ENCODE peak calls at places on chromosomes 16 and 17, in eight cellular contexts. A is HCT116, S is neural progenitor cell, I is cardiac fibroblast, O is sigmoid colon, D is DND-41, F is stomach, U is IMR-90. G is an unnamed sample.

GRCh38 chr16:21656795-21657768 is 4.7 kb upstream of the IGSF6 start:
- DNase-seq in S (peak; percentile 78), F (no peak), O (no peak), I (peak; percentile 75), A (peak; percentile 6), D (peak; percentile 46), U (peak; percentile 67), G (no peak)

GRCh38 chr16:71311553-71312158 is 22.5 kb upstream of the CMTR2 start:
- DNase-seq in A (no peak), U (peak; percentile 5), O (no peak), I (peak; percentile 27), F (no peak), S (peak; percentile 87), D (peak; percentile 51), G (no peak)

GRCh38 chr16:56341656-56342397 is 83.5 kb downstream of the AMFR start:
- DNase-seq in A (no peak), O (no peak), F (no peak), U (no peak), I (no peak), D (no peak), S (no peak), G (no peak)

GRCh38 chr17:47776330-47777197 is 43.5 kb downstream of the TBX21 start:
- DNase-seq in U (peak; percentile 42), S (peak; percentile 40), O (no peak), I (peak; percentile 69), D (peak; percentile 39), A (peak; percentile 54), F (no peak), G (no peak)

GRCh38 chr16:72856797-72857196 is 191.1 kb downstream of the ZFHX3 start:
- DNase-seq in F (no peak), U (no peak), I (peak; percentile 40), O (no peak), A (no peak), S (peak; percentile 44), D (peak; percentile 37), G (no peak)

GRCh38 chr17:29682987-29683386 is 60.3 kb upstream of the CORO6 start:
- DNase-seq in U (no peak), D (no peak), F (no peak), O (no peak), I (no peak), A (no peak), S (peak; percentile 72), G (no peak)

GRCh38 chr16:67948015-67948414 is 4.1 kb upstream of the LCAT start:
- DNase-seq in S (no peak), O (no peak), F (no peak), D (no peak), I (no peak), A (no peak), U (no peak), G (no peak)

GRCh38 chr17:49299996-49300395 is 62.1 kb downstream of the ZNF652 start:
- DNase-seq in F (no peak), A (no peak), D (no peak), O (no peak), I (no peak), S (no peak), U (no peak), G (no peak)

GRCh38 chr17:37089998-37090397 is 141.2 kb downstream of the AATF start:
- DNase-seq in D (peak; percentile 40), I (no peak), F (no peak), A (no peak), S (no peak), O (no peak), U (no peak), G (no peak)

GRCh38 chr16:56481468-56482112 is 30.2 kb downstream of the OGFOD1 start:
- DNase-seq in F (no peak), D (no peak), S (no peak), U (peak; percentile 40), O (no peak), I (peak; percentile 30), A (no peak), G (no peak)

GRCh38 chr16:8561496-8561895 is 28.8 kb downstream of the TMEM114 start:
- DNase-seq in D (no peak), S (no peak), F (no peak), U (no peak), O (no peak), A (no peak), I (no peak), G (no peak)

GRCh38 chr17:77959926-77960521 is 1.5 kb downstream of the TNRC6C start:
- DNase-seq in S (peak; percentile 53), I (peak; percentile 3), U (peak; percentile 60), D (peak; percentile 44), A (no peak), O (no peak), F (no peak), G (no peak)

GRCh38 chr16:89232107-89232506 is 14.6 kb downstream of the ZNF778 start:
- DNase-seq in A (no peak), U (no peak), O (no peak), F (no peak), I (no peak), D (no peak), S (no peak), G (no peak)

GRCh38 chr17:55053855-55054254 is 85.3 kb downstream of the STXBP4 start:
- DNase-seq in S (no peak), D (no peak), O (no peak), U (peak; percentile 13), A (no peak), I (peak; percentile 31), F (no peak), G (no peak)

GRCh38 chr16:84714028-84714427 is 14.2 kb downstream of the USP10 start:
- DNase-seq in S (no peak), U (no peak), A (no peak), O (no peak), I (no peak), D (peak; percentile 24), F (no peak), G (no peak)

GRCh38 chr16:26189496-26190005 is 497.8 kb downstream of the HS3ST4 start:
- DNase-seq in S (no peak), O (no peak), U (no peak), A (no peak), I (no peak), F (no peak), D (no peak), G (no peak)

GRCh38 chr16:12764813-12765212 is 38.9 kb downstream of the CPPED1 start:
- DNase-seq in S (no peak), U (no peak), D (no peak), I (no peak), A (no peak), F (no peak), O (no peak), G (no peak)

GRCh38 chr16:67399218-67399733 is 6.0 kb upstream of the TPPP3 start:
- DNase-seq in S (peak; percentile 90), F (peak; percentile 57), A (no peak), O (no peak), D (no peak), U (no peak), I (no peak), G (peak; percentile 32)

GRCh38 chr17:45942284-45942683 is 47.9 kb downstream of the MAPT start:
- DNase-seq in U (no peak), I (peak; percentile 6), O (peak; percentile 95), S (peak; percentile 32), F (peak; percentile 36), D (no peak), A (no peak), G (peak; percentile 96)

DNA sequence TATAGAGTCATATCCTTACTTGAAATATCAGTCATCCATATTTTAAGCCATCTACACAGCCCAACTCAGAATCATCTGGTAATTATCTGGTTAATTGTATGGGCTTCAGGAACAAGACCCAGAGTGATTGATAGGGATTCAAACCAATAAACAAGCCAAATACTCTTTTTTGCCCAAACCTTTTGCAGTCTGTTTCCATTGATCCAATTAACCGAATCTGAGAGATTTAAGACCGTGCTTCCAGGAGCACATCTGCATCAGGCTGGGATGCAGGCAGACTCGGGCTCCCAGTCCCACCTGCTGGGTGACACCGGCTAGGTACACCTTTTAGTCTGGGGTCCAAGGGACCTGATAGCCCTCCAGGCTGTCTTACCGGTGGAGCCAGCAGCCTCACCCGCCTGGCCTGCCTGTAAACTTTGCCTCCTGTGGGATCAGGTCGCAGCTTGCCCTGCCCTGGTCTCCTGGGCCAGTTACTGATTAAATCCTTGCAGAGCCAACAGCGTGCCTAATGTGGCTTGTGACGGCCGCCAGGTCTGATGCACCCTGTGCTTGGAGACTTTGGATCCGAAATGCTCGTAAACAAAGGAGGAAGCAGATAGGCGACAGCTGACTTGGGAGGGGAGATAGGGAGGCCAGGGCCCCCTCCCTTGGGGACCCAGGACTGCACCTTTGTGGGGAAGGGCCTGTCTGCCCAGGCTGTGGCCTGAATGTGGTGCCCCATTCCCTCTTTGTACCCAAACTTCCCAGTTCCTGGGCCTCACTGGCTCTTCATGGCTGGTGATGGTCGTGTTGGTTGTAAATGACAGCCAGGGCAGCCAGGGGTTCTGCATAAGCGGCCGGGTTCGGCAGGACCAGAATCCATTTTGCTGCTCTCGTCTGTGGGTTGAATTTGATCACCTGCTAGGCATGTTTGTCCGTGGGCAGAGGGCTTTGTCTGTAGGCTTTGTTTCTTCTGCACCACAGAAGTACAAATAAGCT is 3.8 kb downstream of the CMIP start:
- DNase-seq in F (peak; percentile 73), U (no peak), A (no peak), D (no peak), O (no peak), S (peak; percentile 68), I (no peak), G (no peak)
- H3K4me3 ChIP-seq in F (peak overlapping the region; percentile 86), U (no peak overlapping the region), A (no peak overlapping the region), D (no peak overlapping the region), O (no peak overlapping the region), S (peak overlapping the region; percentile 10), I (no peak overlapping the region), G (peak overlapping the region; percentile 84)

GRCh38 chr17:35769895-35770486 is 9.3 kb downstream of the C17orf50 start:
- DNase-seq in I (no peak), S (no peak), U (no peak), A (no peak), F (no peak), O (no peak), D (no peak), G (no peak)
- TF ChIP-seq CTCF in I (no peak), S (peak; percentile 30), U (peak; percentile 4), A (peak; percentile 56), F (no peak), O (no peak), D (peak; percentile 49), G (no peak)

GRCh38 chr16:28208131-28208530 is 3.6 kb downstream of the XPO6 start:
- DNase-seq in A (no peak), U (no peak), D (no peak), S (no peak), I (no peak), O (no peak), F (no peak), G (no peak)
- H3K4me3 ChIP-seq in A (no peak overlapping the region), U (no peak overlapping the region), D (no peak overlapping the region), S (no peak overlapping the region), I (no peak overlapping the region), O (no peak overlapping the region), F (no peak overlapping the region), G (no peak overlapping the region)

DNA sequence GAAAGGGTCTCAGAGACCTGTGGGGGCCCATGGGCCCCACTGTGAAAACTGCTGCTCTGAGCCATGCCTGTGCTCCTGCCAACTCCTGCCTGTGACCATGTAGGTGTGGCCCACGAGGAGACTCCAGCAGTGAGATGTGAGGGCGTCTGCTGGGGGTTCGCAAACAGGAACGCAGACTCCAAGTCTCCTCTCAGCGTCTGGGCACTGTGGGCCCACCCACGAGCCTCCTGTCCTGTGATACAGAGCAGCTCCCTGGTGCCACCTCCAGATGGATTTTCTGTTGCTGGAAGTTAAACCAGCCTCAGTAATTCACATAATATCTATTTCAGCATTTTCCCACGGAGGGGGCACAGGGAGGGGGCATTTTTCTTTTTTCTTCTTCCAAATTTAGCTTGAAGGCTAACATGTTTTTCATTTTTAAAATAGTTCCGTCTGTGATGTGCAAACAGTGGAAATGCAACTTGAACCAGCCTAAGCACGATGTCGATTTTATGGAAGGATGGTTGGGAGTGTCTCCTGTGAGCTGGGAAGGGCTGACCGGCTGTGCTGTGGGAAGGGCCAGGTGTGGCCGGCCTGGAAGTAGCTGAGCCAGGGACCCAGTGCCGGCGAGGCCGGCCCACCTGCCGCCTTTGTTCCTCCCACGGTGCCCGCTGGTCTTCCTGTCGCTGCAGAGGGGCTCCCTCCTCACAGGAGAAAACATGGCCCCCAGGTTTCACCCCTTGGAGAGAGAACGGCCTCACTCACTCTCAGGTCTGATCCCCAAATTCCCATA is 3.8 kb upstream of the RAB40B start:
- DNase-seq in O (no peak), I (no peak), U (no peak), A (no peak), D (no peak), F (no peak), S (no peak), G (peak; percentile 80)
- TF ChIP-seq CTCF in O (no peak), I (no peak), U (no peak), A (no peak), D (no peak), F (no peak), S (no peak), G (no peak)

G was measured in dorsolateral prefrontal cortex.